ENCODE peak calls at places on chromosomes 11 and 22, in six cellular contexts. F, S, P, M, N and U are unnamed samples.

GRCh38 chr11:62295504-62295903 is 3.4 kb downstream of the SCGB1D4 start:
- DNase-seq in F (no peak), S (peak), P (peak), M (no peak), N (no peak), U (peak)

GRCh38 chr11:78070606-78071005 is 6.9 kb downstream of the THRSP start:
- DNase-seq in F (no peak), S (no peak), P (no peak), M (no peak), N (no peak), U (no peak)

GRCh38 chr11:68381716-68382115 is 69.3 kb downstream of the LRP5 start:
- DNase-seq in F (no peak), S (no peak), P (no peak), M (no peak), N (no peak), U (no peak)

GRCh38 chr22:24585927-24586546 is 6.8 kb downstream of the LRRC75B start:
- DNase-seq in F (no peak), S (no peak), P (no peak), M (no peak), N (no peak), U (no peak)

GRCh38 chr11:12180257-12181205 is 70.1 kb downstream of the MICAL2 start:
- DNase-seq in F (no peak), S (no peak), P (peak), M (no peak), N (no peak), U (peak)

GRCh38 chr11:125933030-125933813 is 12.6 kb upstream of the VSIG10L2 start:
- DNase-seq in F (no peak), S (no peak), P (no peak), M (no peak), N (no peak), U (no peak)

GRCh38 chr11:62539238-62539925 is 7.2 kb downstream of the AHNAK start:
- DNase-seq in F (peak), S (peak), P (peak), M (peak), N (peak), U (peak)

GRCh38 chr11:44300881-44301855 is 8.8 kb downstream of the ALX4 start:
- DNase-seq in F (no peak), S (no peak), P (no peak), M (no peak), N (no peak), U (no peak)

GRCh38 chr11:121630041-121630440 is 177.3 kb upstream of the SORL1-AS1 start:
- DNase-seq in F (no peak), S (no peak), P (peak), M (no peak), N (no peak), U (peak)

GRCh38 chr11:77993902-77994301 is 566 bp downstream of the INTS4 start:
- DNase-seq in F (no peak), S (no peak), P (no peak), M (no peak), N (no peak), U (no peak)

GRCh38 chr11:88434333-88434976 is 96.9 kb upstream of the CTSC start:
- DNase-seq in F (no peak), S (no peak), P (no peak), M (peak), N (no peak), U (no peak)

GRCh38 chr22:40107756-40108437 is 69.8 kb upstream of the TNRC6B start:
- DNase-seq in F (no peak), S (peak), P (no peak), M (no peak), N (no peak), U (peak)

GRCh38 chr11:6755303-6755952 is 16.3 kb downstream of the OR2AG2 start:
- DNase-seq in F (peak), S (peak), P (peak), M (no peak), N (peak), U (peak)

GRCh38 chr11:69449320-69450063 is 32.0 kb upstream of the LINC01488 start:
- DNase-seq in F (no peak), S (peak), P (peak), M (no peak), N (no peak), U (peak)

GRCh38 chr11:133865466-133865865 is 20.2 kb upstream of the SPATA19 start:
- DNase-seq in F (no peak), S (no peak), P (no peak), M (no peak), N (no peak), U (no peak)

GRCh38 chr11:9568854-9569587 is 4.4 kb upstream of the WEE1 start:
- DNase-seq in F (peak), S (peak), P (peak), M (peak), N (peak), U (peak)

GRCh38 chr11:91866642-91867041 is 358.0 kb upstream of the FAT3 start:
- DNase-seq in F (no peak), S (no peak), P (no peak), M (no peak), N (peak), U (no peak)

GRCh38 chr11:93123351-93123898 is 74.4 kb downstream of the SLC36A4 start:
- DNase-seq in F (peak), S (peak), P (no peak), M (no peak), N (no peak), U (no peak)

GRCh38 chr22:20571531-20572007 is 64.2 kb downstream of the MED15 start:
- DNase-seq in F (peak), S (peak), P (no peak), M (no peak), N (no peak), U (no peak)

GRCh38 chr22:36977401-36977861 is 41.8 kb downstream of the TST start:
- DNase-seq in F (peak), S (peak), P (peak), M (peak), N (no peak), U (no peak)

GRCh38 chr11:575324-575995 is 810 bp upstream of the PHRF1 start:
- DNase-seq in F (peak), S (no peak), P (no peak), M (peak), N (peak), U (no peak)

GRCh38 chr22:50498322-50498861 is 9.1 kb downstream of the LMF2 start:
- DNase-seq in F (peak), S (peak), P (peak), M (peak), N (peak), U (peak)

GRCh38 chr11:133230446-133230845 is 301.9 kb downstream of the OPCML start:
- DNase-seq in F (no peak), S (no peak), P (no peak), M (no peak), N (no peak), U (no peak)

GRCh38 chr11:125211191-125211953 is 46.8 kb downstream of the PKNOX2 start:
- DNase-seq in F (no peak), S (no peak), P (no peak), M (no peak), N (no peak), U (no peak)

GRCh38 chr11:16774920-16775603 is 36.6 kb downstream of the C11orf58 start:
- DNase-seq in F (no peak), S (no peak), P (no peak), M (no peak), N (no peak), U (no peak)

GRCh38 chr11:7657306-7658025 is 15.8 kb downstream of the CYB5R2 start:
- DNase-seq in F (peak), S (peak), P (peak), M (no peak), N (peak), U (peak)

GRCh38 chr11:96963375-96963774 is 573.6 kb downstream of the JRKL start:
- DNase-seq in F (no peak), S (no peak), P (no peak), M (no peak), N (no peak), U (no peak)

GRCh38 chr11:65743928-65744698 is 23.5 kb upstream of the RNASEH2C start:
- DNase-seq in F (peak), S (peak), P (no peak), M (peak), N (peak), U (peak)

GRCh38 chr22:39727541-39727940 is 157.0 kb downstream of the CACNA1I start:
- DNase-seq in F (no peak), S (no peak), P (peak), M (no peak), N (no peak), U (peak)

GRCh38 chr11:106466441-106467190 is 389.2 kb downstream of the AASDHPPT start:
- DNase-seq in F (no peak), S (no peak), P (peak), M (no peak), N (no peak), U (peak)

GRCh38 chr11:72072348-72072747 is 8.0 kb downstream of the NUMA1 start:
- DNase-seq in F (no peak), S (no peak), P (peak), M (no peak), N (no peak), U (peak)

GRCh38 chr11:76578655-76579046 is 91.9 kb downstream of the LRRC32 start:
- DNase-seq in F (no peak), S (peak), P (peak), M (no peak), N (no peak), U (no peak)

GRCh38 chr11:116467809-116468208 is 305.0 kb downstream of the BUD13 start:
- DNase-seq in F (no peak), S (no peak), P (no peak), M (no peak), N (no peak), U (peak)

GRCh38 chr22:38696606-38697005 is 4.1 kb downstream of the JOSD1 start:
- DNase-seq in F (no peak), S (no peak), P (peak), M (no peak), N (no peak), U (peak)

GRCh38 chr22:48755332-48755949 is 1072.2 kb downstream of the BRD1 start:
- DNase-seq in F (peak), S (no peak), P (no peak), M (no peak), N (no peak), U (no peak)

GRCh38 chr11:7088921-7089320 is at the start of gene RBMXL2:
- DNase-seq in F (no peak), S (no peak), P (no peak), M (no peak), N (no peak), U (no peak)